ENCODE peak calls at places on chromosomes 11 and 22, in seven cellular contexts. One of them, this sample, is unnamed.

GRCh38 chr11:109016724-109017123 is 351.9 kb downstream of the DDX10 start:
- DNase-seq in cardiac muscle cell: no peak
- DNase-seq in cardiac fibroblast: no peak
- DNase-seq in nucleus accumbens: no peak
- DNase-seq in stimulated activated CD8-positive, alpha-beta memory T cell treated with anti-CD3 and anti-CD28 coated beads, Interleukin-7, amount 100 ng/mL, for 48 hours: no peak
- DNase-seq in endothelial cell: no peak
- DNase-seq in skeletal muscle cell: no peak
- DNase-seq in this sample: no peak

GRCh38 chr11:68267881-68268240 is 3.9 kb downstream of the C11orf24 start:
- DNase-seq in cardiac muscle cell: no peak
- DNase-seq in cardiac fibroblast: no peak
- DNase-seq in nucleus accumbens: no peak
- DNase-seq in stimulated activated CD8-positive, alpha-beta memory T cell treated with anti-CD3 and anti-CD28 coated beads, Interleukin-7, amount 100 ng/mL, for 48 hours: no peak
- DNase-seq in endothelial cell: no peak
- DNase-seq in skeletal muscle cell: no peak
- DNase-seq in this sample: no peak

GRCh38 chr11:58133329-58134076 is 8.2 kb upstream of the OR9I1 start:
- DNase-seq in cardiac muscle cell: no peak
- DNase-seq in cardiac fibroblast: no peak
- DNase-seq in nucleus accumbens: no peak
- DNase-seq in stimulated activated CD8-positive, alpha-beta memory T cell treated with anti-CD3 and anti-CD28 coated beads, Interleukin-7, amount 100 ng/mL, for 48 hours: no peak
- DNase-seq in endothelial cell: no peak
- DNase-seq in skeletal muscle cell: no peak
- DNase-seq in this sample: no peak

GRCh38 chr11:10042699-10043098 is 251.3 kb downstream of the SBF2 start:
- DNase-seq in cardiac muscle cell: no peak
- DNase-seq in cardiac fibroblast: no peak
- DNase-seq in nucleus accumbens: no peak
- DNase-seq in stimulated activated CD8-positive, alpha-beta memory T cell treated with anti-CD3 and anti-CD28 coated beads, Interleukin-7, amount 100 ng/mL, for 48 hours: no peak
- DNase-seq in endothelial cell: no peak
- DNase-seq in skeletal muscle cell: no peak
- DNase-seq in this sample: no peak

GRCh38 chr11:130675456-130675855 is 227.0 kb downstream of the ADAMTS15 start:
- DNase-seq in cardiac muscle cell: peak
- DNase-seq in cardiac fibroblast: peak
- DNase-seq in nucleus accumbens: no peak
- DNase-seq in stimulated activated CD8-positive, alpha-beta memory T cell treated with anti-CD3 and anti-CD28 coated beads, Interleukin-7, amount 100 ng/mL, for 48 hours: no peak
- DNase-seq in endothelial cell: no peak
- DNase-seq in skeletal muscle cell: peak
- DNase-seq in this sample: no peak

GRCh38 chr11:129643031-129643721 is 172.5 kb upstream of the TMEM45B start:
- DNase-seq in cardiac muscle cell: no peak
- DNase-seq in cardiac fibroblast: peak
- DNase-seq in nucleus accumbens: no peak
- DNase-seq in stimulated activated CD8-positive, alpha-beta memory T cell treated with anti-CD3 and anti-CD28 coated beads, Interleukin-7, amount 100 ng/mL, for 48 hours: no peak
- DNase-seq in endothelial cell: no peak
- DNase-seq in skeletal muscle cell: peak
- DNase-seq in this sample: no peak

GRCh38 chr11:65205602-65205967 is 23.9 kb downstream of the CAPN1 start:
- DNase-seq in cardiac muscle cell: no peak
- DNase-seq in cardiac fibroblast: no peak
- DNase-seq in nucleus accumbens: no peak
- DNase-seq in stimulated activated CD8-positive, alpha-beta memory T cell treated with anti-CD3 and anti-CD28 coated beads, Interleukin-7, amount 100 ng/mL, for 48 hours: no peak
- DNase-seq in endothelial cell: no peak
- DNase-seq in skeletal muscle cell: no peak
- DNase-seq in this sample: no peak

GRCh38 chr22:29689872-29690213 is 30.0 kb upstream of the CABP7 start:
- DNase-seq in cardiac muscle cell: peak
- DNase-seq in cardiac fibroblast: peak
- DNase-seq in nucleus accumbens: peak
- DNase-seq in stimulated activated CD8-positive, alpha-beta memory T cell treated with anti-CD3 and anti-CD28 coated beads, Interleukin-7, amount 100 ng/mL, for 48 hours: no peak
- DNase-seq in endothelial cell: peak
- DNase-seq in skeletal muscle cell: no peak
- DNase-seq in this sample: peak

GRCh38 chr11:32312865-32313403 is 122.4 kb downstream of the WT1 start:
- DNase-seq in cardiac muscle cell: peak
- DNase-seq in cardiac fibroblast: peak
- DNase-seq in nucleus accumbens: no peak
- DNase-seq in stimulated activated CD8-positive, alpha-beta memory T cell treated with anti-CD3 and anti-CD28 coated beads, Interleukin-7, amount 100 ng/mL, for 48 hours: peak
- DNase-seq in endothelial cell: peak
- DNase-seq in skeletal muscle cell: no peak
- DNase-seq in this sample: peak

GRCh38 chr11:72705442-72706365 is 31.5 kb upstream of the PDE2A start:
- DNase-seq in cardiac muscle cell: no peak
- DNase-seq in cardiac fibroblast: no peak
- DNase-seq in nucleus accumbens: no peak
- DNase-seq in stimulated activated CD8-positive, alpha-beta memory T cell treated with anti-CD3 and anti-CD28 coated beads, Interleukin-7, amount 100 ng/mL, for 48 hours: no peak
- DNase-seq in endothelial cell: no peak
- DNase-seq in skeletal muscle cell: no peak
- DNase-seq in this sample: no peak

GRCh38 chr11:112504056-112504455 is 243.4 kb upstream of the PLET1 start:
- DNase-seq in cardiac muscle cell: no peak
- DNase-seq in cardiac fibroblast: no peak
- DNase-seq in nucleus accumbens: no peak
- DNase-seq in stimulated activated CD8-positive, alpha-beta memory T cell treated with anti-CD3 and anti-CD28 coated beads, Interleukin-7, amount 100 ng/mL, for 48 hours: no peak
- DNase-seq in endothelial cell: no peak
- DNase-seq in skeletal muscle cell: no peak
- DNase-seq in this sample: no peak

GRCh38 chr22:47390026-47390970 is 627.8 kb downstream of the TBC1D22A start:
- DNase-seq in cardiac muscle cell: no peak
- DNase-seq in cardiac fibroblast: no peak
- DNase-seq in nucleus accumbens: no peak
- DNase-seq in stimulated activated CD8-positive, alpha-beta memory T cell treated with anti-CD3 and anti-CD28 coated beads, Interleukin-7, amount 100 ng/mL, for 48 hours: no peak
- DNase-seq in endothelial cell: no peak
- DNase-seq in skeletal muscle cell: no peak
- DNase-seq in this sample: no peak

This sample was measured in pons.